ENCODE peak calls at places on chromosome 9, in seven cellular contexts. M is heart right ventricle, B is upper lobe of right lung, H is caudate nucleus, E is SJSA1, W is foreskin keratinocyte, J is RWPE2. O is an unnamed sample.

GRCh38 chr9:128254855-128255759 is 20.7 kb downstream of the GOLGA2 start:
- DNase-seq in W (no peak), B (peak; percentile 80), M (peak; percentile 49), J (no peak), H (peak; percentile 35), E (peak; percentile 50), O (peak; percentile 43)

GRCh38 chr9:113918697-113919390 is 42.7 kb downstream of the ZNF618 start:
- DNase-seq in H (peak; percentile 8), E (no peak), J (no peak), M (no peak), W (no peak), B (no peak), O (no peak)

GRCh38 chr9:14797442-14797841 is 74.9 kb upstream of the CER1 start:
- DNase-seq in W (peak; percentile 50), M (no peak), E (no peak), H (no peak), B (no peak), J (no peak), O (no peak)

GRCh38 chr9:125548141-125548540 is 158.9 kb downstream of the MAPKAP1 start:
- DNase-seq in M (no peak), B (no peak), W (no peak), J (no peak), H (no peak), E (no peak), O (no peak)

GRCh38 chr9:16207161-16207560 is 654.3 kb downstream of the CCDC171 start:
- DNase-seq in M (peak; percentile 34), H (no peak), W (no peak), B (no peak), E (no peak), J (no peak), O (no peak)

GRCh38 chr9:22084336-22085035 is 75.4 kb upstream of the CDKN2B start:
- DNase-seq in H (no peak), M (no peak), J (no peak), W (peak; percentile 94), E (peak; percentile 86), B (no peak), O (peak; percentile 60)

GRCh38 chr9:8074645-8075044 is 275.1 kb upstream of the DMAC1 start:
- DNase-seq in M (no peak), B (no peak), E (no peak), H (no peak), J (no peak), W (no peak), O (no peak)

GRCh38 chr9:15873573-15874177 is 320.8 kb downstream of the CCDC171 start:
- DNase-seq in B (no peak), J (no peak), W (no peak), E (peak; percentile 19), H (no peak), M (no peak), O (peak; percentile 38)

GRCh38 chr9:126624453-126624872 is 10.7 kb downstream of the LMX1B start:
- DNase-seq in B (no peak), M (no peak), E (no peak), H (no peak), J (no peak), W (no peak), O (no peak)

GRCh38 chr9:85420750-85421149 is 321.0 kb downstream of the AGTPBP1 start:
- DNase-seq in J (no peak), E (no peak), H (no peak), W (no peak), M (no peak), B (no peak), O (no peak)

GRCh38 chr9:70043689-70044449 is at the start of gene MAMDC2:
- DNase-seq in E (no peak), H (peak; percentile 8), B (peak; percentile 70), W (no peak), J (no peak), M (peak; percentile 59), O (no peak)

GRCh38 chr9:1979815-1980367 is 35.3 kb upstream of the SMARCA2 start:
- DNase-seq in H (no peak), B (no peak), M (no peak), J (no peak), E (peak; percentile 11), W (peak; percentile 37), O (no peak)

GRCh38 chr9:68522126-68522525 is 18.6 kb downstream of the TMEM252 start:
- DNase-seq in W (no peak), E (no peak), B (no peak), J (no peak), H (no peak), M (no peak), O (no peak)

GRCh38 chr9:101566904-101567724 is 27.7 kb downstream of the PPP3R2 start:
- DNase-seq in E (peak; percentile 26), W (no peak), H (no peak), M (no peak), B (no peak), J (no peak), O (peak; percentile 39)

GRCh38 chr9:74412236-74412979 is 84.7 kb upstream of the RORB start:
- DNase-seq in H (no peak), M (no peak), W (peak; percentile 59), B (no peak), E (no peak), J (no peak), O (no peak)

GRCh38 chr9:97938081-97938644 is at the start of gene HEMGN:
- DNase-seq in M (no peak), B (no peak), H (no peak), W (no peak), E (no peak), J (no peak), O (peak; percentile 17)

GRCh38 chr9:17578577-17578910 is 322 bp upstream of the SH3GL2 start:
- DNase-seq in J (no peak), M (no peak), E (no peak), W (no peak), H (no peak), B (no peak), O (no peak)

GRCh38 chr9:107633375-107633774 is 143.8 kb upstream of the KLF4 start:
- DNase-seq in E (no peak), H (no peak), J (no peak), M (no peak), B (no peak), W (no peak), O (no peak)

GRCh38 chr9:128098017-128098935 is 29.3 kb downstream of the PTGES2 start:
- DNase-seq in W (peak; percentile 93), M (peak; percentile 91), E (peak; percentile 90), J (peak; percentile 97), B (peak; percentile 95), H (peak; percentile 89), O (peak; percentile 99)

GRCh38 chr9:89576404-89576824 is 28.4 kb upstream of the GADD45G start:
- DNase-seq in M (no peak), B (no peak), J (no peak), E (peak; percentile 15), H (no peak), W (no peak), O (peak; percentile 25)

DNA sequence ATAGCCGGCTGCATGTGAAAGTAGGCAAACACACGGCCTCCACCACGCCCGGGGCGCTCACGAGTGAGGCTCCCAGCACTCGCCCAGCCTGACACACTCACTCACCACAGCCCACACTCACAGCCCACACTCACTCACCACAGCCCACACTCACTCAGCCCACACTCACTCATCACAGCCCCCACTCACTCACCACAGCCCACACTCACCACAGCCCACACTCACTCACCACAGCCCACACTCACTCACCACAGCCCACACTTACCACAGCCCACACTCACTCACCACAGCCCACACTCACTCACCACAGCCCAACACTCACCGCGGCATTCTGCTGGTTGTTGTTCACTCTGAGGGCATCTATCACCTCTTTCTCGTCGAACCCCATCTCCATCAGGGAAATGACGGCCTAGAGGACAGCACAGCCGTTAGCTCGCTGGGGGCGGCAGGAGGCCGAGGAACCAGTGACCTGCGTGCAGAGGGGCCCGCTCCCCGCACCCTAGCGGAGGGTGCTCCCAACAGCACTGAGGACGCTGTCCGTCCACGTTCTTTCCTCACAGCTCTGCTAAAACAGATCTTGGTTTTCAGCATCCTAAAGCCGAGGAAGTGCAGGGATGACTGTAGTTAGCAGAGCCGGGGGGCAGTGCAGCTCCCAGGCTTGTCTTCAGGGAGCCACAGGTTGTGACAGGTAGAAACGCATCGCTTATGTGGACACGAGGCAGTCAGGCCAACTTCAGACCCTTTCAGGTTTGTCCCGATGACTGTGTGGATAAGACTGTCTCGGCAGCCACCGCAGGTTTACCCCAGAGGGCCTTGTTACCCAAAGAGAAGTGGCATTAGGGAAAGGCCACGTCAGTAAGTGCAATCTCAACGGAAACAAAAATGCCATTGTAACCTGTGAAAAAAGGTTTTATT is 21.6 kb downstream of the UBAC1 start:
- DNase-seq in M (no peak), B (no peak), J (no peak), E (no peak), W (no peak), H (no peak), O (no peak)
- H3K27ac ChIP-seq in M (no peak overlapping the region), B (no peak overlapping the region), J (no peak overlapping the region), E (no peak overlapping the region), W (no peak overlapping the region), H (no peak overlapping the region), O (no peak overlapping the region)

GRCh38 chr9:131843989-131844744 is 104.3 kb upstream of the RAPGEF1 start:
- DNase-seq in W (no peak), H (no peak), M (no peak), E (no peak), B (no peak), J (no peak), O (no peak)

GRCh38 chr9:131841765-131842318 is 102.0 kb upstream of the RAPGEF1 start:
- DNase-seq in M (no peak), J (no peak), W (no peak), H (no peak), B (no peak), E (no peak), O (no peak)

GRCh38 chr9:131845286-131846011 is 105.6 kb upstream of the RAPGEF1 start:
- DNase-seq in J (no peak), W (no peak), H (no peak), B (no peak), E (no peak), M (no peak), O (no peak)

GRCh38 chr9:131847665-131848354 is 107.9 kb upstream of the RAPGEF1 start:
- DNase-seq in J (no peak), W (no peak), H (no peak), M (no peak), B (no peak), E (no peak), O (no peak)

GRCh38 chr9:131844745-131845118 is 104.9 kb upstream of the RAPGEF1 start:
- DNase-seq in J (no peak), E (no peak), W (no peak), H (no peak), M (no peak), B (no peak), O (no peak)
- H3K27ac ChIP-seq in J (no peak overlapping the region), E (no peak overlapping the region), W (no peak overlapping the region), H (no peak overlapping the region), M (no peak overlapping the region), B (no peak overlapping the region), O (no peak overlapping the region)

DNA sequence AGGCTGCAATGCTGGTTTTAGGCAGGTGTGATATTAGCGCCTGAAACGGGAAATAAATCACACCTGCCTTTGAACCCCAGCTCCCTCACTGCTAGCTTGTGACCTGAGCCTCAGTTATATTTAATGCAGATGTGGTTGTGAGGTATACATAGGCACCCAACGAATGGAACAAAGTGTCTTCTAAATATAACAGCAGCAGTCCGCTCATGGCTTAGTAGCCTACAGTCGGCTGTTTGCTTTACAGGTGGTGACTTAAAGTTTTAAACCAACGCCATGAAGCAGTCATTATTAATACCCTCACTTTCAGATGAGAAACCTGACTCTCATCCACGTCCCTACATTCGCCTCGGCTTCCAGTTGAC is 622 bp downstream of the ZNF782 start:
- DNase-seq in J (no peak), B (no peak), H (no peak), M (no peak), E (peak; percentile 5), W (no peak), O (peak; percentile 32)
- H3K27ac ChIP-seq in J (peak overlapping the region; percentile 27), B (peak overlapping the region; percentile 72), H (no peak overlapping the region), M (peak overlapping the region; percentile 86), E (no peak overlapping the region), W (peak overlapping the region; percentile 19), O (peak overlapping the region; percentile 69)

GRCh38 chr9:99049641-99050040 is 55.3 kb upstream of the TGFBR1 start:
- DNase-seq in B (no peak), W (no peak), J (no peak), H (no peak), E (no peak), M (no peak), O (no peak)
- H3K27ac ChIP-seq in B (no peak overlapping the region), W (no peak overlapping the region), J (no peak overlapping the region), H (no peak overlapping the region), E (no peak overlapping the region), M (no peak overlapping the region), O (no peak overlapping the region)